ENCODE peak calls at places on chromosomes 7 and 10, in seven cellular contexts. T, G, B, N, E, I and P are unnamed samples.
A peak's percentile ranks its signal among the peaks of the same experiment; 100 is the strongest.

GRCh38 chr10:32190890-32191491 is 134.8 kb upstream of the KIF5B start:
- DNase-seq in T (peak; percentile 15), G (no peak), B (no peak), N (peak; percentile 30), E (no peak), I (peak; percentile 32), P (peak; percentile 58)

GRCh38 chr7:86953653-86954336 is 105.7 kb downstream of the ELAPOR2 start:
- DNase-seq in T (no peak), G (no peak), B (no peak), N (no peak), E (no peak), I (no peak), P (no peak)

GRCh38 chr7:24075426-24075810 is 208.6 kb upstream of the NPY start:
- DNase-seq in T (no peak), G (no peak), B (no peak), N (no peak), E (no peak), I (peak; percentile 93), P (no peak)

GRCh38 chr7:100632951-100633717 is 8.2 kb downstream of the TFR2 start:
- DNase-seq in T (no peak), G (no peak), B (peak; percentile 90), N (no peak), E (no peak), I (peak; percentile 84), P (peak; percentile 28)

GRCh38 chr10:18224626-18225445 is 84.6 kb downstream of the CACNB2 start:
- DNase-seq in T (no peak), G (no peak), B (no peak), N (no peak), E (no peak), I (no peak), P (no peak)

GRCh38 chr7:155233703-155234492 is 63.8 kb upstream of the INSIG1 start:
- DNase-seq in T (no peak), G (no peak), B (no peak), N (peak; percentile 56), E (no peak), I (peak; percentile 49), P (peak; percentile 28)

GRCh38 chr7:112782498-112782897 is 7.7 kb downstream of the TMEM168 start:
- DNase-seq in T (no peak), G (no peak), B (no peak), N (no peak), E (no peak), I (no peak), P (no peak)

GRCh38 chr10:101101488-101101887 is 29.6 kb upstream of the TLX1 start:
- DNase-seq in T (no peak), G (no peak), B (no peak), N (no peak), E (no peak), I (no peak), P (no peak)

GRCh38 chr10:72066318-72067284 is 21.8 kb downstream of the SPOCK2 start:
- DNase-seq in T (no peak), G (no peak), B (no peak), N (no peak), E (no peak), I (no peak), P (no peak)

GRCh38 chr10:681670-682318 is 7.7 kb downstream of the DIP2C start:
- DNase-seq in T (no peak), G (no peak), B (no peak), N (no peak), E (no peak), I (no peak), P (no peak)

GRCh38 chr10:79056736-79057391 is 11.9 kb upstream of the ZMIZ1 start:
- DNase-seq in T (no peak), G (no peak), B (no peak), N (no peak), E (no peak), I (no peak), P (no peak)

GRCh38 chr7:96327429-96327828 is 5.5 kb upstream of the SLC25A13 start:
- DNase-seq in T (no peak), G (no peak), B (no peak), N (no peak), E (no peak), I (no peak), P (no peak)

GRCh38 chr10:49419005-49419404 is 23.1 kb upstream of the DRGX start:
- DNase-seq in T (no peak), G (no peak), B (no peak), N (no peak), E (no peak), I (no peak), P (no peak)

GRCh38 chr10:122636953-122637352 is 62.7 kb downstream of the C10orf120 start:
- DNase-seq in T (no peak), G (no peak), B (no peak), N (no peak), E (no peak), I (no peak), P (no peak)